ENCODE peak calls at places on chromosomes 4 and X, in ten cellular contexts. P is activated T-cell treated with anti-CD3 and anti-CD28 coated beads for 24 hours; Y is NCI-H2107; E is C1 segment of cervical spinal cord; O is NCI-H1092 treated with DMSO at 0.1 percent for 48 hours; A is ELR; K is hippocampal formation; C is colonic mucosa; R is H9; H is activated naive CD8-positive, alpha-beta T cell treated with anti-CD3 and anti-CD28 coated beads, Interleukin-2, amount 10 ng/mL, durations not matched to agents 7 days and 5 days. D is an unnamed sample.

GRCh38 chr4:5784021-5784420 is 73.0 kb downstream of the EVC start:
- DNase-seq in E (no peak), R (peak), C (no peak), O (no peak), Y (no peak), P (no peak), H (no peak), A (no peak), K (no peak), D (no peak)

GRCh38 chr4:185792384-185793146 is 19.4 kb downstream of the SORBS2 start:
- DNase-seq in P (no peak), H (no peak), K (no peak), O (no peak), E (no peak), A (peak), Y (no peak), C (no peak), R (no peak), D (no peak)

GRCh38 chrX:154436597-154437397 is at the start of gene GDI1:
- DNase-seq in P (peak), C (no peak), H (peak), O (peak), R (peak), Y (peak), A (peak), K (no peak), E (no peak), D (no peak)

GRCh38 chrX:45353462-45353861 is 152.8 kb upstream of the DIPK2B start:
- DNase-seq in R (no peak), E (no peak), Y (no peak), P (no peak), H (no peak), A (no peak), K (no peak), O (no peak), C (no peak), D (no peak)

GRCh38 chr4:4663028-4663427 is 121.2 kb upstream of the STX18 start:
- DNase-seq in A (peak), K (no peak), Y (no peak), R (no peak), H (no peak), P (no peak), O (no peak), C (no peak), E (no peak), D (no peak)

GRCh38 chr4:81405900-81406401 is 65.8 kb downstream of the RASGEF1B start:
- DNase-seq in K (peak), O (peak), H (no peak), R (no peak), A (peak), P (peak), Y (peak), E (no peak), C (peak), D (no peak)

GRCh38 chr4:48578132-48578964 is 88.3 kb downstream of the ZAR1 start:
- DNase-seq in C (peak), R (peak), K (peak), E (peak), P (peak), H (no peak), Y (peak), A (peak), O (peak), D (peak)

GRCh38 chr4:4492161-4492847 is 49.5 kb downstream of the STX18 start:
- DNase-seq in H (no peak), P (no peak), R (no peak), Y (no peak), A (peak), O (no peak), C (no peak), K (no peak), E (no peak), D (no peak)

GRCh38 chr4:16021804-16022560 is 59.0 kb upstream of the FGFBP2 start:
- DNase-seq in E (no peak), H (no peak), K (no peak), C (no peak), O (no peak), A (no peak), P (no peak), Y (no peak), R (no peak), D (no peak)

GRCh38 chrX:136975642-136976518 is 57.9 kb downstream of the GPR101 start:
- DNase-seq in Y (no peak), A (no peak), O (no peak), K (no peak), R (no peak), C (no peak), E (no peak), P (no peak), H (no peak), D (no peak)

GRCh38 chr4:7823416-7823824 is 116.2 kb downstream of the AFAP1 start:
- DNase-seq in C (peak), H (no peak), R (no peak), K (no peak), O (no peak), E (no peak), A (no peak), Y (no peak), P (no peak), D (no peak)

GRCh38 chrX:139972113-139972512 is 6.8 kb upstream of the CXorf66 start:
- DNase-seq in A (no peak), P (no peak), H (no peak), C (no peak), O (no peak), K (no peak), Y (no peak), E (no peak), R (no peak), D (no peak)

GRCh38 chr4:183658362-183659028 is 490 bp downstream of the RWDD4 start:
- DNase-seq in C (peak), P (peak), R (peak), A (peak), K (no peak), H (peak), E (no peak), Y (no peak), O (peak), D (no peak)

GRCh38 chr4:87974856-87975462 is 555 bp upstream of the SPP1 start:
- DNase-seq in A (peak), E (no peak), Y (no peak), O (no peak), H (no peak), R (peak), C (no peak), P (no peak), K (no peak), D (no peak)

GRCh38 chrX:69032601-69033000 is 132.7 kb downstream of the PJA1 start:
- DNase-seq in O (no peak), K (no peak), H (no peak), A (peak), Y (no peak), E (no peak), P (no peak), R (no peak), C (no peak), D (no peak)

GRCh38 chrX:46180258-46180687 is 364.9 kb downstream of the ZNF674 start:
- DNase-seq in P (no peak), Y (no peak), R (no peak), C (no peak), H (peak), A (peak), E (no peak), K (no peak), O (peak), D (no peak)

GRCh38 chrX:11724122-11725017 is 33.7 kb upstream of the MSL3 start:
- DNase-seq in P (no peak), C (no peak), A (peak), Y (no peak), K (peak), O (peak), R (no peak), E (no peak), H (no peak), D (no peak)

GRCh38 chrX:108064613-108065012 is 19.7 kb downstream of the VSIG1 start:
- DNase-seq in P (no peak), R (no peak), C (no peak), K (no peak), A (no peak), H (no peak), O (no peak), Y (no peak), E (no peak), D (no peak)

GRCh38 chr4:153260553-153261306 is 56.5 kb downstream of the TRIM2 start:
- DNase-seq in Y (no peak), O (no peak), H (no peak), K (no peak), A (no peak), P (no peak), C (peak), E (no peak), R (no peak), D (no peak)

GRCh38 chrX:115906881-115907280 is 263.7 kb upstream of the AGTR2 start:
- DNase-seq in A (no peak), H (no peak), C (no peak), R (no peak), K (no peak), Y (no peak), O (no peak), P (no peak), E (no peak), D (no peak)

GRCh38 chrX:153880440-153880815 is 5.5 kb downstream of the L1CAM start:
- DNase-seq in R (no peak), E (no peak), Y (no peak), C (no peak), O (no peak), A (no peak), P (no peak), H (no peak), K (no peak), D (no peak)

GRCh38 chrX:151702021-151702714 is 6.9 kb downstream of the PRRG3 start:
- DNase-seq in P (no peak), A (no peak), Y (no peak), H (no peak), O (no peak), E (no peak), R (no peak), K (no peak), C (no peak), D (no peak)

GRCh38 chr4:40916218-40916555 is 166.4 kb downstream of the NSUN7 start:
- DNase-seq in O (no peak), A (peak), E (no peak), Y (no peak), K (peak), H (no peak), R (no peak), P (no peak), C (no peak), D (no peak)

GRCh38 chrX:139924696-139925094 is 8.2 kb downstream of the ATP11C start:
- DNase-seq in C (no peak), Y (no peak), E (no peak), A (no peak), O (no peak), H (no peak), P (no peak), K (no peak), R (no peak), D (no peak)

GRCh38 chr4:159006202-159006601 is 96.7 kb upstream of the RAPGEF2 start:
- DNase-seq in E (no peak), P (no peak), Y (no peak), H (no peak), O (no peak), C (peak), R (no peak), K (no peak), A (peak), D (no peak)

GRCh38 chrX:68832101-68832416 is 3.2 kb downstream of the EFNB1 start:
- DNase-seq in K (no peak), C (peak), Y (no peak), P (no peak), A (peak), H (no peak), O (peak), E (no peak), R (peak), D (no peak)